ENCODE peak calls at places on chromosomes 12 and 14, in four cellular contexts. N, U, Z and O are unnamed samples.

GRCh38 chr12:62722971-62723680 is 211.8 kb downstream of the PPM1H start:
- DNase-seq in N (no peak), Z (no peak), U (no peak), O (peak)

GRCh38 chr14:50082784-50083466 is 33.4 kb downstream of the VCPKMT start:
- DNase-seq in U (no peak), Z (no peak), N (peak), O (no peak)

GRCh38 chr12:114269153-114269552 is 136.8 kb downstream of the TBX5 start:
- DNase-seq in U (no peak), N (no peak), Z (no peak), O (no peak)

GRCh38 chr14:76582447-76582846 is 178.8 kb upstream of the VASH1 start:
- DNase-seq in U (no peak), Z (no peak), N (no peak), O (no peak)

GRCh38 chr14:104602933-104603325 is 1.6 kb downstream of the TMEM179 start:
- DNase-seq in Z (no peak), U (no peak), N (no peak), O (no peak)

GRCh38 chr14:71063351-71063750 is 156.1 kb downstream of the PCNX1 start:
- DNase-seq in U (no peak), Z (no peak), N (no peak), O (no peak)

GRCh38 chr12:31591308-31591901 is 469 bp upstream of the DENND5B start:
- DNase-seq in Z (peak), U (peak), N (peak), O (no peak)

GRCh38 chr14:101587403-101587998 is 26.2 kb downstream of the DIO3 start:
- DNase-seq in N (no peak), Z (no peak), U (no peak), O (no peak)

GRCh38 chr12:66352899-66353298 is 50.6 kb downstream of the HELB start:
- DNase-seq in Z (no peak), U (no peak), N (no peak), O (no peak)

GRCh38 chr12:92193063-92193462 is 47.4 kb upstream of the BTG1 start:
- DNase-seq in Z (no peak), N (no peak), U (no peak), O (no peak)

GRCh38 chr14:102140027-102140749 is 491 bp downstream of the WDR20 start:
- DNase-seq in Z (peak), N (peak), U (peak), O (peak)